ENCODE peak calls at places on chromosomes 16 and 17, in nine cellular contexts. F is lung; Y is CD8-positive, alpha-beta memory T cell; S is gastrocnemius medialis; E is heart left ventricle; G is astrocyte of the cerebellum; O is neural progenitor cell; W is fibroblast of lung; Q is pancreas. M is an unnamed sample.

GRCh38 chr17:83098241-83099085 is 19.1 kb downstream of the METRNL start:
- DNase-seq in F (no peak), Y (no peak), S (no peak), E (no peak), G (no peak), O (peak), W (no peak), Q (no peak), M (no peak)

GRCh38 chr17:1590031-1590746 is 27.6 kb upstream of the PITPNA start:
- DNase-seq in F (peak), Y (no peak), S (peak), E (peak), G (peak), O (no peak), W (peak), Q (no peak), M (no peak)

GRCh38 chr17:1455291-1455747 is 713 bp downstream of the CRK start:
- DNase-seq in F (peak), Y (no peak), S (peak), E (peak), G (no peak), O (peak), W (peak), Q (peak), M (peak)

GRCh38 chr17:7586673-7587419 is 3.0 kb downstream of the SOX15 start:
- DNase-seq in F (no peak), Y (no peak), S (no peak), E (peak), G (no peak), O (no peak), W (no peak), Q (no peak), M (no peak)

GRCh38 chr17:75844530-75845057 is 390 bp upstream of the UNC13D start:
- DNase-seq in F (peak), Y (no peak), S (no peak), E (peak), G (no peak), O (no peak), W (no peak), Q (peak), M (no peak)

GRCh38 chr17:76458580-76459490 is 5.9 kb upstream of the UBE2O start:
- DNase-seq in F (peak), Y (no peak), S (no peak), E (peak), G (peak), O (peak), W (peak), Q (peak), M (no peak)

GRCh38 chr17:38591759-38592241 is 14.0 kb downstream of the SRCIN1 start:
- DNase-seq in F (no peak), Y (peak), S (no peak), E (no peak), G (no peak), O (no peak), W (peak), Q (no peak), M (peak)

GRCh38 chr16:2429037-2429770 is at the start of gene CCNF:
- DNase-seq in F (peak), Y (peak), S (peak), E (peak), G (peak), O (peak), W (peak), Q (peak), M (peak)

GRCh38 chr17:81323411-81323868 is 28.3 kb upstream of the SLC38A10 start:
- DNase-seq in F (no peak), Y (no peak), S (no peak), E (no peak), G (no peak), O (no peak), W (no peak), Q (no peak), M (no peak)

GRCh38 chr17:40018211-40019121 is 3.2 kb downstream of the CSF3 start:
- DNase-seq in F (no peak), Y (no peak), S (peak), E (peak), G (no peak), O (peak), W (peak), Q (no peak), M (no peak)

GRCh38 chr17:77809814-77810213 is 148.7 kb upstream of the TNRC6C start:
- DNase-seq in F (no peak), Y (no peak), S (no peak), E (no peak), G (no peak), O (no peak), W (no peak), Q (no peak), M (no peak)

GRCh38 chr17:3535253-3535995 is 22.2 kb downstream of the TRPV3 start:
- DNase-seq in F (peak), Y (peak), S (peak), E (peak), G (peak), O (peak), W (peak), Q (peak), M (no peak)

GRCh38 chr17:68417317-68417716 is 40.0 kb downstream of the WIPI1 start:
- DNase-seq in F (no peak), Y (no peak), S (no peak), E (no peak), G (no peak), O (no peak), W (no peak), Q (no peak), M (no peak)

GRCh38 chr16:14132696-14133048 is 61.6 kb downstream of the MRTFB start:
- DNase-seq in F (no peak), Y (no peak), S (no peak), E (no peak), G (no peak), O (no peak), W (peak), Q (no peak), M (no peak)

GRCh38 chr16:59973966-59974365 is 1239.8 kb upstream of the GOT2 start:
- DNase-seq in F (no peak), Y (no peak), S (no peak), E (no peak), G (no peak), O (no peak), W (peak), Q (no peak), M (no peak)

GRCh38 chr17:72115789-72116520 is 4.9 kb upstream of the SOX9 start:
- DNase-seq in F (no peak), Y (no peak), S (no peak), E (no peak), G (no peak), O (peak), W (no peak), Q (no peak), M (no peak)

GRCh38 chr17:44198721-44199552 is 747 bp downstream of the ATXN7L3 start:
- DNase-seq in F (peak), Y (peak), S (peak), E (peak), G (no peak), O (peak), W (peak), Q (peak), M (peak)

GRCh38 chr17:40552806-40553693 is 12.2 kb downstream of the CCR7 start:
- DNase-seq in F (peak), Y (no peak), S (no peak), E (no peak), G (no peak), O (no peak), W (peak), Q (no peak), M (peak)

GRCh38 chr17:28946239-28946638 is 5.1 kb downstream of the PHF12 start:
- DNase-seq in F (no peak), Y (no peak), S (no peak), E (no peak), G (peak), O (no peak), W (peak), Q (no peak), M (no peak)

GRCh38 chr16:82344157-82344556 is 174.1 kb upstream of the MPHOSPH6 start:
- DNase-seq in F (no peak), Y (no peak), S (no peak), E (no peak), G (no peak), O (peak), W (no peak), Q (no peak), M (no peak)

GRCh38 chr17:2089021-2089422 is 34.1 kb downstream of the HIC1 start:
- DNase-seq in F (no peak), Y (no peak), S (no peak), E (no peak), G (no peak), O (no peak), W (peak), Q (no peak), M (no peak)

GRCh38 chr17:28777178-28777577 is 33.4 kb downstream of the TRAF4 start:
- DNase-seq in F (no peak), Y (no peak), S (no peak), E (no peak), G (no peak), O (no peak), W (no peak), Q (no peak), M (no peak)

GRCh38 chr17:36728030-36728991 is 126.9 kb downstream of the MRM1 start:
- DNase-seq in F (no peak), Y (no peak), S (no peak), E (no peak), G (no peak), O (no peak), W (no peak), Q (no peak), M (peak)

GRCh38 chr17:29155235-29155965 is 24.8 kb downstream of the MYO18A start:
- DNase-seq in F (no peak), Y (no peak), S (no peak), E (peak), G (no peak), O (no peak), W (peak), Q (peak), M (peak)

GRCh38 chr16:89359296-89360147 is 130.8 kb downstream of the ANKRD11 start:
- DNase-seq in F (no peak), Y (no peak), S (no peak), E (no peak), G (no peak), O (no peak), W (peak), Q (no peak), M (peak)

GRCh38 chr17:5798104-5798503 is 213.8 kb upstream of the NLRP1 start:
- DNase-seq in F (no peak), Y (no peak), S (no peak), E (no peak), G (no peak), O (no peak), W (no peak), Q (no peak), M (no peak)

GRCh38 chr17:66829386-66829864 is 5.5 kb upstream of the CACNG5 start:
- DNase-seq in F (peak), Y (no peak), S (no peak), E (no peak), G (peak), O (peak), W (peak), Q (peak), M (peak)

GRCh38 chr17:77227461-77228223 is 86.9 kb downstream of the SEC14L1 start:
- DNase-seq in F (no peak), Y (no peak), S (no peak), E (no peak), G (no peak), O (no peak), W (no peak), Q (no peak), M (no peak)

GRCh38 chr17:10737168-10737622 is 7.4 kb upstream of the TMEM220 start:
- DNase-seq in F (peak), Y (no peak), S (peak), E (no peak), G (peak), O (peak), W (peak), Q (peak), M (peak)

GRCh38 chr16:8512941-8513624 is 77.2 kb downstream of the TMEM114 start:
- DNase-seq in F (no peak), Y (no peak), S (no peak), E (no peak), G (no peak), O (no peak), W (no peak), Q (no peak), M (no peak)

GRCh38 chr16:67482260-67482924 is 955 bp downstream of the AGRP start:
- DNase-seq in F (no peak), Y (no peak), S (no peak), E (no peak), G (no peak), O (no peak), W (no peak), Q (no peak), M (peak)
- H3K4me3 ChIP-seq in F (no peak), Y (peak), S (peak), E (peak), G (peak), O (no peak), W (peak), Q (peak), M (peak)

DNA sequence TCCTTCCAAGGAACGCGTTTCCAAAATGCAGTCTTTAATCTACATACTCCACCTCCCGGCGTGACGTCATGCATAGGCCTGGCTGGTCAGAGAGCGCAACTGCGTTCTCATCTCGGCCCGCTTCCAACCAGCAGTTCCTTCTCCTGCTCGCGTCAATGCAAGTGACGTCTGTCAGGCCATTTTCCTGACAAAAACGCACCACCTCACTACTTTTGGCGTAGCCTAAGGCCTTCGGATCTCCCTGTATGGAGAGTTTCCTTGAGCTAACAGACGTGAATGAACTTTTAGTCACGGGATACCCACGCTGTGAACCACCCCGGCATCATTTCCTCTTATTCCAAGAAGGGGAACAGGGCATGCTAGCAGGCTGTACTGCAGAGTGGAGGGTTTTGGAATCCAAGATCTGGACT is 25.0 kb downstream of the TEX14 start:
- DNase-seq in F (peak), Y (no peak), S (peak), E (peak), G (no peak), O (no peak), W (peak), Q (peak), M (no peak)
- H3K4me3 ChIP-seq in F (no peak), Y (peak), S (no peak), E (peak), G (no peak), O (no peak), W (peak), Q (peak), M (no peak)

GRCh38 chr16:87847467-87847784 is 21.9 kb downstream of the SLC7A5 start:
- DNase-seq in F (no peak), Y (no peak), S (no peak), E (no peak), G (no peak), O (no peak), W (no peak), Q (no peak), M (no peak)

GRCh38 chr16:87845807-87846619 is 23.3 kb downstream of the SLC7A5 start:
- DNase-seq in F (no peak), Y (no peak), S (no peak), E (peak), G (no peak), O (no peak), W (no peak), Q (no peak), M (no peak)

GRCh38 chr16:87845213-87845612 is 24.1 kb downstream of the SLC7A5 start:
- DNase-seq in F (no peak), Y (no peak), S (no peak), E (no peak), G (no peak), O (no peak), W (no peak), Q (no peak), M (no peak)

GRCh38 chr16:87847785-87848675 is 21.3 kb downstream of the SLC7A5 start:
- DNase-seq in F (no peak), Y (no peak), S (no peak), E (no peak), G (no peak), O (peak), W (no peak), Q (peak), M (no peak)

GRCh38 chr16:87846705-87847466 is 22.4 kb downstream of the SLC7A5 start:
- DNase-seq in F (no peak), Y (no peak), S (no peak), E (no peak), G (no peak), O (no peak), W (no peak), Q (no peak), M (no peak)
- H3K4me3 ChIP-seq in F (no peak), Y (no peak), S (no peak), E (no peak), G (no peak), O (no peak), W (no peak), Q (no peak), M (no peak)

DNA sequence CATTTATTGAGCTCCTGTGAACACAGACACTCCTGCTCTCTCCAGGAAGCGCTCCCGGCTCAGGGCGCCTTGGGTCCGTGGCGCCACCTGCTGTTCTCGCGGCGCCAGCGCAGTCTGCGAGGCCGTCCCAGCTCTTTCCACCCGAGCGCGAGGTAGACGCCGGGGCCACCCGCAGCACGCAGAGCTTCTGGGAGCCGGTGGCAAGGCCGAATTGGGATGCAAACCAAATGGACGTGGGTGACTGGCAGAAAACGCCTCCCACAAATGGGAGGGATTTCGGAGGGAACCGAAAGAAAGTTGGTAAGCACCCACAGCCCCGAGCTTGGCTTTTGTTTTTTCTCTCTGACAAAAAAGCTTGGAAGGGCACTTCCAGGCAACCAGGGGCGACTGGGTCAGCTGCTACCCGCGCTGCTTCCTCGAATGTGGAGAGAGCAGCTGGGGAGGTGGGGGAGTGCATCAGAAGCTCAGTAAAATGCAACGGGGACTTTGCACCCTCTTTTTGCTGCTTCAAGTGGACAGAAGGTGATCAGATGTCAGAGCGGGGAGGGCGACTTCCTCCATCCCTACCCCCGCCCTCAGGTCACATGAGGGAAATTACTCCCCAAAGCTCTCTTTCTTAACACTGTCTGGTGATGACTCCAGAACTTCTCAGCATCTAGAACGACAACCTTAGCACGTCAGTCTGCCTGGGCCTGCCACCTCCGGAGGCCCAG is 13.5 kb upstream of the N4BP1 start:
- DNase-seq in F (peak), Y (peak), S (peak), E (peak), G (peak), O (peak), W (peak), Q (peak), M (peak)
- H3K4me3 ChIP-seq in F (no peak), Y (peak), S (peak), E (peak), G (peak), O (peak), W (peak), Q (peak), M (peak)

DNA sequence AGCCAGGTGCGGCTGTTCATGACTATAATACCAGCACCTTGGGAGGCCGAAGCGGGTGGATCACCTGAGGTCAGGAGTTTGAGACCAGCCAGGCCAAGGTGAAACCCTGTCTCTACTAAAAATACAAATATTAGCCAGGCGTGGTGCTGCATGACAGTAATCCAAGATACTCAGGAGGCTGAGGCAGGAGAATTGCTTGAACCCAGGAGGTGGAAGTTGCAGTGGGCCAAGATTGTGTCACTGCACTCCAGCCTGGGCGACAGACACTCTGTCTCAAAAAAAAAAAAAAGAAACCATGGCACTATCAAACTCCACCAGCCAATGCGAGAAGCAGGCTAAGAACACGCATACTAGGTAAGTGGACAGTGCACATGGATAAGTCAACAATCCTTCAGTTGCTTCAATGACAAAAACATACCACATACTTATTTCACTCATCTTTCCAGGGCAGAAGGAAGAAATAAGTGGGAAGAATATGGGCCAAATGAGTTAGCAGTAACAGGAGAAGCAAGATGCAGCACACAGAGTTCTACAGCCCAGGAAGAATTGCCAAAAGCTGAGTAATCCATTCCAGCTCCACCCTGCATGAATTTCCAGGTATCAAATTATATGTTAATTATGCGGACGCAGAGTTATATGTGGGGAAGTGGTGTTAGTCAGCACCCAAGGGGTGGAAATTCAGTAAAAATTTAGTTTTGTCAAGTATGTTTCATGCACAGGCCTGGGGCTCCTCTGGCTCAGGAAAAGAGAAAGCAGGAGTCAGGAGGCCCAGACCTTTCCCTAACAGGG is 58.5 kb downstream of the ZFHX3 start:
- DNase-seq in F (no peak), Y (no peak), S (peak), E (no peak), G (peak), O (no peak), W (peak), Q (no peak), M (no peak)
- H3K4me3 ChIP-seq in F (no peak), Y (no peak), S (peak), E (peak), G (peak), O (no peak), W (peak), Q (no peak), M (no peak)

GRCh38 chr17:27659685-27660084 is 28.7 kb downstream of the LGALS9 start:
- DNase-seq in F (no peak), Y (no peak), S (no peak), E (no peak), G (no peak), O (no peak), W (no peak), Q (no peak), M (no peak)

GRCh38 chr17:27660436-27660835 is 29.4 kb downstream of the LGALS9 start:
- DNase-seq in F (no peak), Y (no peak), S (no peak), E (no peak), G (no peak), O (no peak), W (no peak), Q (no peak), M (no peak)

GRCh38 chr17:27654136-27654535 is 23.1 kb downstream of the LGALS9 start:
- DNase-seq in F (no peak), Y (no peak), S (no peak), E (no peak), G (no peak), O (no peak), W (no peak), Q (no peak), M (no peak)

GRCh38 chr17:27654654-27655524 is 23.9 kb downstream of the LGALS9 start:
- DNase-seq in F (peak), Y (peak), S (no peak), E (peak), G (peak), O (peak), W (peak), Q (peak), M (peak)

GRCh38 chr17:27657620-27658019 is 26.6 kb downstream of the LGALS9 start:
- DNase-seq in F (no peak), Y (no peak), S (no peak), E (no peak), G (no peak), O (peak), W (peak), Q (no peak), M (peak)
- H3K4me3 ChIP-seq in F (no peak), Y (no peak), S (no peak), E (no peak), G (no peak), O (no peak), W (no peak), Q (no peak), M (no peak)